ENCODE peak calls at places on chromosomes 11 and 22, in six cellular contexts. C, Z, X, D, G and L are unnamed samples. For H4K20me1, the result is how much of the 10 kb centered on the place peaks cover.

GRCh38 chr22:23300476-23300875 is 120.2 kb downstream of the BCR start:
- DNase-seq in C (no peak), Z (no peak), X (no peak), D (no peak), G (no peak), L (no peak)

GRCh38 chr11:131924446-131925240 is 554.2 kb downstream of the NTM start:
- DNase-seq in C (no peak), Z (no peak), X (no peak), D (peak), G (no peak), L (no peak)

GRCh38 chr22:19810381-19811141 is 44.1 kb downstream of the GNB1L start:
- DNase-seq in C (no peak), Z (no peak), X (no peak), D (peak), G (peak), L (peak)

GRCh38 chr11:2988996-2989395 is 3.1 kb downstream of the NAP1L4 start:
- DNase-seq in C (peak), Z (no peak), X (peak), D (peak), G (no peak), L (no peak)

GRCh38 chr11:24093410-24093809 is 403.4 kb upstream of the LUZP2 start:
- DNase-seq in C (no peak), Z (no peak), X (no peak), D (no peak), G (no peak), L (no peak)

GRCh38 chr11:1823376-1824220 is 11.2 kb upstream of the SYT8 start:
- DNase-seq in C (no peak), Z (no peak), X (no peak), D (no peak), G (no peak), L (no peak)

GRCh38 chr11:83709434-83709833 is 423.3 kb upstream of the CCDC90B start:
- DNase-seq in C (no peak), Z (no peak), X (peak), D (no peak), G (no peak), L (no peak)

GRCh38 chr11:36657610-36658225 is 59.7 kb upstream of the RAG2 start:
- DNase-seq in C (no peak), Z (no peak), X (no peak), D (peak), G (no peak), L (no peak)

GRCh38 chr11:105139669-105140068 is at the start of gene CARD18:
- DNase-seq in C (no peak), Z (no peak), X (no peak), D (no peak), G (no peak), L (no peak)

GRCh38 chr11:130528301-130528651 is 79.8 kb downstream of the ADAMTS15 start:
- DNase-seq in C (no peak), Z (no peak), X (no peak), D (no peak), G (no peak), L (no peak)

GRCh38 chr11:104946907-104947306 is 21.5 kb downstream of the CASP4 start:
- DNase-seq in C (peak), Z (peak), X (peak), D (peak), G (peak), L (peak)

GRCh38 chr11:69409812-69410645 is 71.4 kb upstream of the LINC01488 start:
- DNase-seq in C (no peak), Z (no peak), X (no peak), D (no peak), G (no peak), L (no peak)

GRCh38 chr22:40002935-40003715 is 8.4 kb downstream of the FAM83F start:
- DNase-seq in C (no peak), Z (no peak), X (no peak), D (no peak), G (no peak), L (no peak)

GRCh38 chr11:57432714-57433163 is 5.8 kb upstream of the SLC43A3 start:
- DNase-seq in C (no peak), Z (no peak), X (no peak), D (peak), G (peak), L (no peak)

GRCh38 chr22:38257650-38258246 is 15.1 kb downstream of the TMEM184B start:
- DNase-seq in C (peak), Z (no peak), X (no peak), D (peak), G (peak), L (no peak)

GRCh38 chr11:65435981-65436411 is 13.4 kb downstream of the NEAT1 start:
- DNase-seq in C (no peak), Z (no peak), X (peak), D (peak), G (no peak), L (no peak)

GRCh38 chr11:82864268-82864667 is 36.0 kb downstream of the PRCP start:
- DNase-seq in C (peak), Z (peak), X (peak), D (peak), G (peak), L (peak)

GRCh38 chr11:70763606-70764005 is 365.3 kb downstream of the CTTN start:
- DNase-seq in C (no peak), Z (no peak), X (no peak), D (peak), G (no peak), L (no peak)

GRCh38 chr11:79098096-79098495 is 342.7 kb downstream of the TENM4 start:
- DNase-seq in C (no peak), Z (no peak), X (no peak), D (no peak), G (no peak), L (no peak)

GRCh38 chr11:64355078-64355940 is 3.7 kb upstream of the RPS6KA4 start:
- DNase-seq in C (peak), Z (peak), X (no peak), D (peak), G (peak), L (peak)

GRCh38 chr11:71103266-71103665 is 149.1 kb downstream of the SHANK2 start:
- DNase-seq in C (no peak), Z (no peak), X (no peak), D (no peak), G (no peak), L (no peak)

GRCh38 chr11:132943737-132944556 is 588.4 kb downstream of the OPCML start:
- DNase-seq in C (no peak), Z (no peak), X (no peak), D (peak), G (peak), L (peak)

GRCh38 chr11:10375280-10376048 is 70.6 kb downstream of the ADM start:
- DNase-seq in C (no peak), Z (no peak), X (no peak), D (peak), G (no peak), L (no peak)

GRCh38 chr22:48889209-48889830 is 938.4 kb downstream of the BRD1 start:
- DNase-seq in C (no peak), Z (no peak), X (no peak), D (no peak), G (no peak), L (no peak)

GRCh38 chr11:94151903-94152677 is 23.4 kb downstream of the PANX1 start:
- DNase-seq in C (no peak), Z (peak), X (no peak), D (peak), G (peak), L (no peak)

GRCh38 chr22:49983148-49984042 is 22.8 kb downstream of the PIM3 start:
- DNase-seq in C (no peak), Z (no peak), X (no peak), D (no peak), G (peak), L (peak)

GRCh38 chr22:20086763-20087162 is 6.7 kb downstream of the DGCR8 start:
- DNase-seq in C (no peak), Z (no peak), X (no peak), D (no peak), G (no peak), L (no peak)

DNA sequence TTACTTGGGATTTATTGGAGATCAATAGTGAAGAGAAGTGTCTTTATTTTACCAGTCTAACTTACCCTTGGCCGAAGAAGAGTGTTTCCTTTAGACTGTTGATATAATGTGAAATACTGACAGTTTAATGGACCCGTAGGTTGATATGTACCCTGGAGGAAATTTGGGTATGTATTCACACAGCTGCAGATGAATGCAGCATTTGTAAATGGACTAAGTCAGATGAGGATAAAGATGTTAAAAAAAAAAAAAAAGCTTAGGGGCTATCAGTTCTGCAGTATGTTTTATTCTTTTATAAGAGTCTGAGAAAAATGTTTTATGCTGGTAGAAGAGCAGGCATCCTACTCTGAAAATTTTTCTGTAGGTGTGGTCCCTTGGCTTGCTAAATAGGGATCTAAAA is 2.7 kb downstream of the REXO2 start:
- DNase-seq in C (no peak), Z (no peak), X (no peak), D (no peak), G (no peak), L (no peak)
- TF ChIP-seq EZH2phosphoT487 in C (no peak), Z (no peak), X (no peak), D (no peak), G (no peak), L (no peak)

GRCh38 chr22:46351131-46351735 is 15.7 kb downstream of the TRMU start:
- DNase-seq in C (no peak), Z (no peak), X (no peak), D (no peak), G (no peak), L (no peak)

GRCh38 chr22:46351767-46352166 is 16.3 kb downstream of the TRMU start:
- DNase-seq in C (no peak), Z (no peak), X (no peak), D (no peak), G (no peak), L (no peak)

GRCh38 chr22:46353483-46354105 is 18.1 kb downstream of the TRMU start:
- DNase-seq in C (no peak), Z (no peak), X (no peak), D (no peak), G (no peak), L (no peak)

GRCh38 chr22:46352691-46353386 is 17.3 kb downstream of the TRMU start:
- DNase-seq in C (peak), Z (no peak), X (no peak), D (no peak), G (peak), L (no peak)

DNA sequence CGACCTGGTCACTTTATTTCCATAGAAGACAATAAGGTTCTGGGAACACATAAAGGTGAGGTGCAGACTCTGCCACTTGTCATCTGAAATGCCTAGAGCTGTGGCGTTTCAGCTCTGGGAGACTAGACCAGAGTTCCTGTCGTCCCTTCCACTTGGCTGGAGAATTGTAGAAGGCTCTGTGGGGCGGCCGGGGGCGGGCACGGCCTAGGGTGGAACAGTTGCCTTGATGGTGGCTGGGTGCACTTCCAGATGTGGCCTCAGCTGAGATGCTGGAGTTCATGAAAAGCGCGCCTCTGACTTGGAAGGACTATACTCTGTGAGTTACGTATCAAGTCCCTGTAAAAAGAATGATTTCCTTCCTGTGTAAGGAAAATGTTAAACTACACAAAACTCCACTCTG is 16.8 kb downstream of the TRMU start:
- DNase-seq in C (no peak), Z (no peak), X (no peak), D (no peak), G (no peak), L (no peak)
- H4K20me1 ChIP-seq in C (under half), Z (under half), X (under half), D (under half), G (under half), L (under half)

GRCh38 chr11:86438685-86439084 is 64.0 kb downstream of the CCDC81 start:
- DNase-seq in C (no peak), Z (no peak), X (no peak), D (no peak), G (no peak), L (no peak)
- TF ChIP-seq EZH2phosphoT487 in C (no peak), Z (no peak), X (no peak), D (no peak), G (no peak), L (no peak)

DNA sequence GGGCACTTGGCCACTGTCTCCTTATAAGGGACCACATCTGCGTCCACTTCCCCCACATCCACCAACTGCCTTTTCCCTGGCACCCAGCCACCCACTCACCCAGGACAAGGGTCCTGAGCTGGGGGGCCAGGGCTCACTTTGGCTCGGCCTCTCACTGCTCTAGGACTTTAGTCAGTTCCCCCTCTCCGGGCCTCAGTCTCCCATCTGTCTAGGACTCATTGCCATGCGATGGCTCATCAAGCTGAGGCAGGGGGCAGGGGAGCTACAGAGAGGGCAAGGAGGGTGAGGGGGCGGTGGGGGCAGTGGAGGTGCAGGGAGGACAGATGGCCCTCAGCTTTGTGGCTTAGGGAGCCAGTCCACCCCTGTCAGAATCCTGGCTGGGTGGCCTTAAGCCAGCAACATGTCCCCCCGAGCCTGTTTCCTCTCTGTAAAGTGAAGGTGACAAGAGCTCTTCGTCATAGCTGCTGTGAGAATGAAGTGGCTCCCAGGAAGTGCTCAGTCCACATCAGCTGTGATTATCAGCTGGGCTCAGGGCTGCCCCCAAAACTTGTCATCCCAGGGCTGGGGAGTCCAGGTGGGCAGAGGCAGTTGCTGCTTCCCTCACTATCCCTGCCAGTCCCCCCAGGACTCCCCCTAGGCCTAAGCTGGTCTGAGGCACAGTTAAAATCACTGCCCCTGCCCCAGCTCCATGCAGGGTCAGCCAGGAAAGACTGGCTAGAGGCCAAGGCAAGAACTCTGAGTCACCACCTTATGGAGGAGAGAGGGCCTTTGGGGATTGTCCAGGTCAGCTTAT is 14.9 kb downstream of the RAC2 start:
- DNase-seq in C (peak), Z (peak), X (no peak), D (peak), G (peak), L (no peak)
- H4K20me1 ChIP-seq in C (under half), Z (under half), X (under half), D (under half), G (under half), L (under half)

DNA sequence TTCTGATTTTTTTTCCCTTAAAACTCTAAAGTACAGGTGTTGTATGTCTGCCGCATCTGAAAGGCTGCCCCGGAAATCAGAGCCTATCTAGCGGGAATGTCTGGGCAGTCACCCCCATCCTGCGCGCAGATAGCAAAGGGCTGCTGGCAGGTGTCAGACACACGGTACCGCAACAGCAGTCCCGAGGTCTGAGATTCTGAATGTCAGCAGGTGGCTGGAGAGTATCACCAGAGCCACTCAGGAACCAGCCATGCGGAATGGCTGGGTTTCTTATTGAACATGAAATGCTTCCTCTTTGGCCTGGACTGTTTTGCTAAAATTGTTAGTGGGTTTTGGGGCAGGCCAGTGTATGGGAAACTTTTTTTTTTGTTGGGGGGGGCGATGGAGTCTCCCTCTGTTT is 53.3 kb downstream of the CERK start:
- DNase-seq in C (peak), Z (no peak), X (no peak), D (no peak), G (no peak), L (no peak)
- TF ChIP-seq EZH2phosphoT487 in C (no peak), Z (no peak), X (no peak), D (no peak), G (no peak), L (no peak)

GRCh38 chr11:119713361-119714040 is 15.5 kb downstream of the NECTIN1 start:
- DNase-seq in C (no peak), Z (no peak), X (no peak), D (no peak), G (peak), L (no peak)

GRCh38 chr11:119714189-119714588 is 14.8 kb downstream of the NECTIN1 start:
- DNase-seq in C (no peak), Z (no peak), X (no peak), D (no peak), G (no peak), L (no peak)

GRCh38 chr11:119712006-119712405 is 17.0 kb downstream of the NECTIN1 start:
- DNase-seq in C (no peak), Z (no peak), X (no peak), D (no peak), G (no peak), L (no peak)

GRCh38 chr11:119711476-119711875 is 17.5 kb downstream of the NECTIN1 start:
- DNase-seq in C (no peak), Z (no peak), X (no peak), D (no peak), G (no peak), L (no peak)

GRCh38 chr11:119712459-119713360 is 16.3 kb downstream of the NECTIN1 start:
- DNase-seq in C (no peak), Z (no peak), X (no peak), D (no peak), G (no peak), L (peak)
- H4K20me1 ChIP-seq in C (under half), Z (under half), X (under half), D (under half), G (under half), L (half or more)

GRCh38 chr11:134126197-134126822 is 57.4 kb downstream of the JAM3 start:
- DNase-seq in C (no peak), Z (no peak), X (no peak), D (peak), G (peak), L (no peak)

GRCh38 chr11:134120921-134121526 is 52.2 kb downstream of the JAM3 start:
- DNase-seq in C (no peak), Z (no peak), X (no peak), D (peak), G (no peak), L (no peak)

GRCh38 chr11:134124660-134125451 is 56.0 kb downstream of the JAM3 start:
- DNase-seq in C (no peak), Z (no peak), X (peak), D (peak), G (peak), L (peak)

GRCh38 chr11:134120143-134120850 is 51.4 kb downstream of the JAM3 start:
- DNase-seq in C (no peak), Z (no peak), X (no peak), D (peak), G (peak), L (no peak)

DNA sequence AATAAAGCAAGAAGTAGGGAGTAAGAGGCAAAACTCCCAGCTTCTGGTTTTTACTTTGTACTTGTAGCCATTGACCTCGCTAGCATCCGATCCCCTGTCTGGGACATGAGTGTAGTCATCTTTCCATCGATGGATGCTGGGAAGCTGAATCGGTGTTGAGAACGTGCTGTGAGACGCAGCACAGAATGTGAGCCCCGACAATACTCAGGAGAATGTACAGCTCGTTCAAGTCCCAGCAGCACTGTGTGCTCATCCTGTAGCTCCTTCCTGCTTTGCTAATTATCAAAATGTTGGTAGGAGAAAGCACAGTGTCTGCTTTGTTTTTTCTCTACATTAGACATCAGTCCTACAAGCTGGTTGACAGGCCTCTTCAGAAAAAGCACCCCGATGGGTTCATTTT is 56.6 kb downstream of the JAM3 start:
- DNase-seq in C (no peak), Z (no peak), X (no peak), D (no peak), G (no peak), L (no peak)
- TF ChIP-seq EZH2phosphoT487 in C (no peak), Z (no peak), X (no peak), D (no peak), G (no peak), L (no peak)